ENCODE peak calls at places on chromosomes 1 and 21, in ten cellular contexts. P is HFFc6, Q is upper lobe of left lung, N is tibial artery, O is D721Med, K is body of pancreas, B is fibroblast of lung, X is neural progenitor cell, D is RWPE1, S is heart right ventricle. G is an unnamed sample.

GRCh38 chr1:63731117-63732043 is 42.4 kb upstream of the ROR1 start:
- DNase-seq in P (peak; percentile 91), S (no peak), X (no peak), B (peak; percentile 97), K (no peak), N (peak; percentile 72), Q (no peak), O (no peak), D (peak; percentile 94), G (peak; percentile 16)

GRCh38 chr1:38418195-38419030 is 371.8 kb upstream of the POU3F1 start:
- DNase-seq in B (no peak), P (no peak), D (no peak), Q (no peak), X (peak; percentile 87), N (no peak), S (no peak), K (no peak), O (no peak), G (no peak)

GRCh38 chr1:31084782-31085569 is 19.5 kb upstream of the PUM1 start:
- DNase-seq in K (no peak), B (no peak), N (no peak), X (no peak), P (no peak), Q (no peak), S (no peak), D (no peak), O (no peak), G (no peak)

GRCh38 chr1:21294266-21295058 is 4.2 kb upstream of the ECE1 start:
- DNase-seq in Q (peak; percentile 78), S (no peak), K (peak; percentile 61), P (no peak), D (no peak), X (no peak), B (no peak), N (no peak), O (no peak), G (peak; percentile 47)

GRCh38 chr1:5099018-5099417 is 444.6 kb downstream of the AJAP1 start:
- DNase-seq in D (no peak), X (peak; percentile 47), O (no peak), S (no peak), P (no peak), K (no peak), B (no peak), Q (no peak), N (no peak), G (no peak)

GRCh38 chr1:41927118-41927517 is 8.4 kb upstream of the HIVEP3 start:
- DNase-seq in K (no peak), O (no peak), N (no peak), Q (no peak), D (no peak), B (no peak), S (no peak), X (no peak), P (no peak), G (no peak)

GRCh38 chr1:74964508-74964907 is 169.7 kb upstream of the LHX8 start:
- DNase-seq in K (peak; percentile 40), D (no peak), Q (no peak), X (no peak), N (no peak), O (no peak), B (no peak), S (no peak), P (no peak), G (peak; percentile 46)

GRCh38 chr21:37445228-37445627 is 78.7 kb downstream of the DYRK1A start:
- DNase-seq in X (no peak), Q (no peak), N (no peak), K (no peak), S (no peak), P (peak; percentile 48), B (peak; percentile 30), O (no peak), D (no peak), G (no peak)

GRCh38 chr1:240508201-240508600 is 103.8 kb downstream of the GREM2 start:
- DNase-seq in N (no peak), D (no peak), Q (no peak), P (no peak), B (no peak), X (no peak), K (no peak), O (no peak), S (no peak), G (no peak)

GRCh38 chr1:224506141-224506814 is 71.7 kb upstream of the WDR26 start:
- DNase-seq in B (peak; percentile 46), K (no peak), N (no peak), O (no peak), P (no peak), Q (no peak), S (no peak), D (no peak), X (peak; percentile 37), G (no peak)

GRCh38 chr1:170967042-170967910 is 31.9 kb downstream of the MROH9 start:
- DNase-seq in S (peak; percentile 11), B (peak; percentile 76), O (no peak), K (peak; percentile 15), N (no peak), X (peak; percentile 63), D (peak; percentile 11), P (peak; percentile 54), Q (no peak), G (peak; percentile 18)

GRCh38 chr1:34019741-34020552 is 145.1 kb downstream of the CSMD2 start:
- DNase-seq in K (no peak), X (no peak), N (no peak), S (no peak), Q (no peak), B (no peak), O (no peak), P (no peak), D (no peak), G (no peak)

GRCh38 chr1:34009340-34009975 is 145.6 kb downstream of the HMGB4 start:
- DNase-seq in K (no peak), N (no peak), S (no peak), Q (no peak), X (no peak), B (no peak), P (no peak), O (no peak), D (no peak), G (no peak)

GRCh38 chr1:34013136-34013535 is 149.3 kb downstream of the HMGB4 start:
- DNase-seq in P (no peak), B (no peak), K (no peak), O (no peak), S (no peak), D (no peak), Q (no peak), N (no peak), X (no peak), G (no peak)

GRCh38 chr1:34013958-34014737 is 150.3 kb downstream of the HMGB4 start:
- DNase-seq in N (no peak), X (peak; percentile 73), O (no peak), B (no peak), D (no peak), K (peak; percentile 40), S (peak; percentile 36), P (peak; percentile 5), Q (peak; percentile 28), G (peak; percentile 5)
- TF ChIP-seq CTCF in N (peak; percentile 65), X (peak; percentile 85), O (peak; percentile 42), B (peak; percentile 43), D (no peak), K (peak; percentile 50), S (peak; percentile 49), P (peak; percentile 74), Q (peak; percentile 44), G (no peak)

GRCh38 chr1:156451486-156452184 is 48.9 kb downstream of the MEF2D start:
- DNase-seq in S (no peak), O (no peak), X (no peak), N (no peak), Q (no peak), D (no peak), P (no peak), B (no peak), K (no peak), G (no peak)
- TF ChIP-seq CTCF in S (no peak), O (no peak), X (no peak), N (no peak), Q (no peak), D (no peak), P (peak; percentile 27), B (no peak), K (no peak), G (no peak)

GRCh38 chr1:52145137-52145536 is 3.2 kb downstream of the ZFYVE9 start:
- DNase-seq in P (no peak), N (no peak), Q (no peak), K (no peak), X (no peak), D (no peak), B (no peak), O (no peak), S (no peak), G (no peak)

GRCh38 chr1:52142220-52143153 is 598 bp downstream of the ZFYVE9 start:
- DNase-seq in X (peak; percentile 70), S (peak; percentile 41), P (peak; percentile 32), N (peak; percentile 69), B (peak; percentile 54), O (no peak), K (peak; percentile 46), Q (peak; percentile 35), D (peak; percentile 40), G (peak; percentile 48)

GRCh38 chr1:52140633-52141512 is 1.0 kb upstream of the ZFYVE9 start:
- DNase-seq in Q (no peak), P (no peak), D (no peak), N (no peak), K (no peak), X (no peak), O (no peak), S (no peak), B (peak; percentile 8), G (no peak)

GRCh38 chr1:52139817-52140540 is 1.9 kb upstream of the ZFYVE9 start:
- DNase-seq in S (no peak), O (no peak), Q (no peak), K (no peak), N (no peak), B (peak; percentile 88), D (peak; percentile 86), X (no peak), P (peak; percentile 83), G (no peak)

GRCh38 chr1:52141513-52142219 is at the start of gene ZFYVE9:
- DNase-seq in O (no peak), Q (peak; percentile 78), D (peak; percentile 73), K (peak; percentile 79), B (peak; percentile 75), P (peak; percentile 47), N (peak; percentile 81), S (peak; percentile 71), X (peak; percentile 95), G (peak; percentile 90)
- TF ChIP-seq CTCF in O (peak; percentile 63), Q (peak; percentile 89), D (peak; percentile 84), K (peak; percentile 44), B (peak; percentile 44), P (peak; percentile 84), N (peak; percentile 62), S (peak; percentile 85), X (peak; percentile 69), G (peak; percentile 65)

DNA sequence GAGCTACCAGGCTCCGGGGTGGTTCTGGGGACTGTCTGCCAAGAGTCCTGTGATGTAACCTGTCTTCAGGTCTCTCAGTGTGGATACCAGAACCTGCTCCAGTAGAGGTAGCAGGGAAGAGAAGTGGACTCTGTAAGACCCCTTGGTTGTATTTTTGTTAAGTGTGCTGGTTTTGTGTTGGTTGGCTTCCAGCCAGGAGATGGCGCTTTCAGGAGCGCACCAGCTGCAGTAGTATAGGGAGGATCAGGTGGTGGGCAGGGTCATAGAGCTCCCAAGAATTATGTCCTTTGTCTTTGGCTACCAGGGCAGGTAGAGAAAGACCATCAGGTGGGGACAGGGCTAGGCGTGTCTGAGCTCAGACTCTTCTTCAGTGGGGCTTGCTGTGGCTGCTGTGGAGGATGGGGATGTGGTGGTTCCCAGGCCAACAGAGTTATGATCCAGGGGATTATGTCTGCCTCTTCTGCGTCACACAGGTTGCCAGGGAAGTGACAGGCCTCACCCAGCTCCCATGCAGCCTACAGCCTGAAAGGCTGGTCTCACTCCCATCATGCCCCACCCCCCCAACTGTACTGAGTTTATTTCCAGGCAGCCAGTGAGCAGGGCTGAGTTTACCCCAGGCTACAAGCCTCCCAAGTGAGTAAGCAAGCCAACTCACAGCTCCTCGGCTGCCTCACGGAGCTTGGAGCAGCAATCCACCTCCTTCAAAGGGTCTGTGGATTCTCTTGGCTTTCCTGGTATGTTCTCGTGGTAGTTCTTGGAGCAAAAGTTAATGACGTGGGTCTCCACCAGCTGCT is 1147.4 kb upstream of the ADGRL4 start:
- DNase-seq in X (no peak), S (no peak), D (no peak), K (no peak), B (no peak), N (no peak), Q (no peak), P (no peak), O (no peak), G (no peak)
- TF ChIP-seq CTCF in X (peak; percentile 20), S (no peak), D (no peak), K (no peak), B (no peak), N (no peak), Q (no peak), P (no peak), O (no peak), G (no peak)